ENCODE peak calls at places on chromosome 6, in seven cellular contexts. P, Y, K, X, F, L and M are unnamed samples.

GRCh38 chr6:161225677-161226004 is 48.2 kb downstream of the AGPAT4 start:
- DNase-seq in P (no peak), K (no peak), X (no peak), L (no peak), Y (no peak), F (no peak), M (no peak)

GRCh38 chr6:104365835-104366234 is 493.9 kb downstream of the HACE1 start:
- DNase-seq in X (no peak), Y (no peak), K (no peak), P (no peak), L (no peak), F (no peak), M (no peak)

GRCh38 chr6:54846857-54847721 is 518 bp downstream of the FAM83B start:
- DNase-seq in K (peak), X (no peak), L (no peak), F (no peak), Y (peak), P (no peak), M (no peak)

GRCh38 chr6:161748535-161749386 is 474.9 kb upstream of the AGPAT4 start:
- DNase-seq in F (no peak), L (peak), K (no peak), P (peak), X (no peak), Y (peak), M (no peak)

GRCh38 chr6:125984311-125984710 is 2.0 kb upstream of the TRMT11 start:
- DNase-seq in K (no peak), L (no peak), Y (no peak), P (no peak), F (no peak), X (no peak), M (no peak)

GRCh38 chr6:16518265-16518664 is 243.0 kb downstream of the ATXN1 start:
- DNase-seq in X (no peak), P (no peak), K (no peak), Y (peak), L (no peak), F (no peak), M (no peak)

GRCh38 chr6:45608252-45608911 is 230.6 kb upstream of the SUPT3H start:
- DNase-seq in L (no peak), X (no peak), Y (no peak), K (no peak), P (no peak), F (no peak), M (peak)

GRCh38 chr6:119985952-119986736 is 636.6 kb upstream of the MAN1A1 start:
- DNase-seq in K (no peak), Y (no peak), F (peak), L (no peak), P (no peak), X (no peak), M (no peak)

GRCh38 chr6:154938245-154938583 is 56.9 kb upstream of the TIAM2 start:
- DNase-seq in F (no peak), P (no peak), X (no peak), Y (no peak), L (no peak), K (peak), M (no peak)

GRCh38 chr6:156687875-156688549 is 89.2 kb upstream of the ARID1B start:
- DNase-seq in F (no peak), L (no peak), X (no peak), Y (peak), P (no peak), K (peak), M (no peak)

GRCh38 chr6:136226674-136227377 is 23.3 kb downstream of the MTFR2 start:
- DNase-seq in L (no peak), X (no peak), F (no peak), Y (no peak), K (no peak), P (no peak), M (no peak)
- H3K4me3 ChIP-seq in L (peak), X (peak), F (peak), Y (peak), K (no peak), P (no peak), M (peak)

GRCh38 chr6:31658158-31658688 is 2.4 kb downstream of the C6orf47 start:
- DNase-seq in Y (no peak), L (no peak), X (no peak), K (no peak), P (no peak), F (no peak), M (no peak)
- TF ChIP-seq POLR2A in Y (no peak), L (no peak), X (no peak), K (no peak), P (no peak), F (no peak), M (no peak)

DNA sequence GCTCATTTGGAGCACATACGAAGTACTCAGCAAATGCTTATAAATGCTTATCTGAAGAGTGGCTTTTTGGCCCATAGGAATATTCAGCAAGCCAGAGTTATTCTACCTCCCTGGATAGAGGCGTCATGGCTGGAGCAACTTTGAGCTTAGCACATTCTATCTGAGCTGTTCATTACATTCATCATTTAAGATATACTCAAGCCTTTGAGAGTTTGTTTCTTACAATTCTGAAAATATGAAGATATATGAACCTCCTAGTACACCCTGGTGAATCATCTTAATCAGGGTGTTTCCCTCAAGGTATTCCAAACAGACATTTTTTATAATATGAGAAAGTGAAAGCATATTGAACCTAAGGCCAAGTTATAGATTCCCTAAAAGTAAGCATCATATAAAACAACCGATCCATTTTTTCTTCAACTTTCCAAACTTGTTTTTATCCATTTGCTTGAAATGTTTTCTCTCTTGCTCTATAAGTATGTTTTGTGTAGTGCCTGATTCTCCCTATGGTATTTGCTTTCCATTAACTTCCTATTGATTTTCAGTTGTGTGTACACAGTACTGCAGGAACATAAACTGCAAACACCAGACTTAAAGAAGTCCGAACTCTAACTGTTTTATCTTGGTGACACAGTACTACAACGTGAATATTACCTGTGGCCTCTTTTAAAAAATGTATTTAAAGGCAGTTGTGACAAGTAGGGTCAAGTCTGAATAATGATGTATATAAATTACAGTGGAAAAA is 139.7 kb upstream of the PTPRK start:
- DNase-seq in L (no peak), X (no peak), K (no peak), F (no peak), P (no peak), Y (no peak), M (no peak)
- H3K27ac ChIP-seq in L (no peak), X (no peak), K (no peak), F (no peak), P (no peak), Y (no peak), M (no peak)

DNA sequence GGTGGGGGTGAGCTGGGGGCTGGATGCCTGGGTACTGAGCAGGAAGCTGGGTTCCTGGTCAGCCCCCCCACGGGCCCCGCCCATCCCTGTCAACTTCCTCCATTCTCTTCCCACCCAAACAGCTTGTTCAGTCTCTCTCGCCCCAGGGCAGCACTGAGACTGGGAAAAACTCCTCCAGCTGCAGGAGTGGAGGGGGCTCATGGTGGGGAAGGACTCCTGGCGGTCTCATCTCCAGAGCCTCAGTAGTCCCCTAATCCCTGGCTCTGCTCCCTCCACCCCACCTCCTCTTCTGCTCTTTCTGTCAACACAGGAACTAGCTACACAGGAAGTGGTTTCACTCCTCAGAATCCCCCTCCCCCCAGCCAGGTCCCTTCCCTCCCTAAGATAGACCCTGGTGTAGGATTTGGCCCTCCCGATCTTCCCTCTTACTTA is at the start of gene GPSM3:
- DNase-seq in K (no peak), L (peak), X (no peak), P (no peak), F (peak), Y (peak), M (no peak)
- H3K4me3 ChIP-seq in K (no peak), L (peak), X (no peak), P (peak), F (peak), Y (peak), M (peak)

GRCh38 chr6:151041686-151042085 is 176.2 kb downstream of the MTHFD1L start:
- DNase-seq in F (peak), L (no peak), K (no peak), X (no peak), P (no peak), Y (no peak), M (no peak)

GRCh38 chr6:151043944-151044343 is 178.4 kb downstream of the MTHFD1L start:
- DNase-seq in F (peak), P (no peak), Y (no peak), L (no peak), X (no peak), K (no peak), M (no peak)

DNA sequence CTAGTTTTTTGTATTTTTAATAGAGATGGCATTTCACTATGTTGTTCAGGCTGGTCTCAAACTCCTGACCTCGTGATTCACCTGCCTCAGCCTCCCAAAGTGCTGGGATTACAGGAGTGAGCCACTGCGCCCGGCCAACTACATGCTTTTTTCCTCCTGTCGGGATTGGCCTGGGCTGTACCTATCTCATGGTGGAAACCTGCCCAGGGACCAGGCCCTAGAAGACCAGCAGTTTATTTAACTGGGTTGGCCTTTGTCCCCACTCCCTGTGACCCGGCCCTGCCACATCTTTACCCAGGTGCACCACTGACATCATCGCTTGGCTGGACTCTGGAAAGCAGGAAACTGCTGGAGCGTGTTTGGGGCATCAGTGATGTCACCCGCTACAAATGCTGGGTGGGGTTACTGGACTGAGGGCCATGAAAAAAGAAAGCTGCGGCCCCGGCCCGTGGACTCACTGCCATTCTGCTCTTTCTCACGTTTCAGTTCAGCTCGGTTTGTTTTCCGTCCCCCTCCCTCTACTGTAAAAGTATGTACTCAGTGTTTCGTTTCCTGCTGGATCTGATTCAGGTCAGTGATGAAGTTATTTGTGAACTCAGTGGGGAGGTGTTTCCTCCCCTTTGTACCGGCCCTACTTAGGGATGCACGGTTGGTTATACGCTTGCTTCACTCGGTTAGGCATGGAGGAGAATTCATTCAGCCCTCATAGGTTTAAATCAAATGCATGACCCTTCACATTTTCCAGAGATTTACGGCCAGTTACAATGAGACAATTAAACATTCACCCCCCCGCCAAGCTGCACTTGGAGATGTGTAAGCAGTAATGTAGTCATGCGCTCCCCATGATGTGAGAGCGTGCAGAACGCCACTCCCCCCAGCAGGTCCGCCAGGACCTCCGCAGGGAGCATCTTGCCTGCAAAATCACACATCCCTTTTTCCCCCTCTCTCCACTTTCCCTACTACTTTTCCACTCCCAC is 179.3 kb downstream of the MTHFD1L start:
- DNase-seq in K (peak), F (peak), L (peak), P (peak), X (peak), Y (peak), M (no peak)
- TF ChIP-seq POLR2A in K (no peak), F (no peak), L (no peak), P (no peak), X (peak), Y (peak), M (no peak)

GRCh38 chr6:683742-684440 is 9.0 kb downstream of the EXOC2 start:
- DNase-seq in P (no peak), K (no peak), L (no peak), F (no peak), X (no peak), Y (peak), M (no peak)
- H3K27ac ChIP-seq in P (peak), K (no peak), L (peak), F (no peak), X (peak), Y (peak), M (peak)